ENCODE peak calls at places on chromosomes 2 and 18, in five cellular contexts. K is endodermal cell, Y is fibroblast of lung, D is left ventricle myocardium inferior, E is HepG2. C is an unnamed sample.

GRCh38 chr2:15651367-15651727 is 59.7 kb downstream of the DDX1 start:
- DNase-seq in K (no peak), Y (no peak), E (no peak), D (no peak), C (no peak)

GRCh38 chr2:26880161-26880560 is 32.2 kb downstream of the DPYSL5 start:
- DNase-seq in K (no peak), D (no peak), E (no peak), Y (no peak), C (no peak)

GRCh38 chr2:240803191-240803590 is 16.8 kb downstream of the KIF1A start:
- DNase-seq in E (no peak), Y (no peak), D (peak), K (no peak), C (peak)

GRCh38 chr2:113173563-113174368 is at the start of gene PSD4:
- DNase-seq in D (peak), K (peak), E (no peak), Y (no peak), C (no peak)

GRCh38 chr2:161990036-161990435 is 84.0 kb downstream of the DPP4 start:
- DNase-seq in D (no peak), E (no peak), K (no peak), Y (no peak), C (no peak)

GRCh38 chr18:34048423-34048822 is 176.3 kb downstream of the NOL4 start:
- DNase-seq in K (no peak), Y (peak), D (no peak), E (no peak), C (no peak)

GRCh38 chr2:102672124-102672786 is 52.9 kb downstream of the SLC9A2 start:
- DNase-seq in K (no peak), E (no peak), D (no peak), Y (no peak), C (no peak)

GRCh38 chr2:206423147-206423546 is 20.2 kb upstream of the ADAM23 start:
- DNase-seq in D (no peak), E (no peak), Y (peak), K (peak), C (no peak)

GRCh38 chr2:79200762-79201161 is 41.2 kb upstream of the REG3A start:
- DNase-seq in Y (no peak), K (no peak), E (no peak), D (no peak), C (no peak)

GRCh38 chr2:9212661-9213411 is 6.2 kb downstream of the ASAP2 start:
- DNase-seq in E (no peak), D (no peak), K (no peak), Y (no peak), C (no peak)

GRCh38 chr2:190628651-190629378 is 20.1 kb upstream of the NAB1 start:
- DNase-seq in E (no peak), D (no peak), K (no peak), Y (no peak), C (no peak)

GRCh38 chr18:4125246-4125938 is 329.7 kb downstream of the DLGAP1 start:
- DNase-seq in K (peak), E (no peak), D (peak), Y (peak), C (no peak)

GRCh38 chr2:185279999-185280398 is 458.6 kb upstream of the FSIP2 start:
- DNase-seq in D (no peak), K (no peak), E (peak), Y (peak), C (no peak)

GRCh38 chr2:235669269-235669831 is 175.5 kb downstream of the AGAP1 start:
- DNase-seq in Y (peak), E (peak), D (peak), K (peak), C (peak)

GRCh38 chr2:226066391-226066790 is 666.9 kb downstream of the NYAP2 start:
- DNase-seq in K (no peak), D (no peak), Y (no peak), E (no peak), C (no peak)

GRCh38 chr2:237092920-237093781 is 7.5 kb downstream of the COPS8 start:
- DNase-seq in K (no peak), D (no peak), Y (peak), E (no peak), C (no peak)

GRCh38 chr18:48817021-48817461 is 133.7 kb downstream of the SMAD7 start:
- DNase-seq in K (peak), Y (no peak), D (no peak), E (no peak), C (peak)

GRCh38 chr18:14969507-14969906 is 221.5 kb downstream of the ANKRD30B start:
- DNase-seq in K (no peak), E (no peak), Y (no peak), D (no peak), C (no peak)

GRCh38 chr2:11073791-11074190 is 81.5 kb upstream of the SLC66A3 start:
- DNase-seq in K (no peak), E (no peak), Y (peak), D (no peak), C (no peak)

GRCh38 chr2:51158236-51158635 is 126.3 kb upstream of the NRXN1 start:
- DNase-seq in K (no peak), Y (no peak), D (no peak), E (no peak), C (no peak)

GRCh38 chr2:222707689-222708273 is 36.3 kb downstream of the MOGAT1 start:
- DNase-seq in E (peak), D (no peak), K (no peak), Y (peak), C (no peak)

GRCh38 chr2:221943078-221943810 is 355.6 kb downstream of the PAX3 start:
- DNase-seq in D (no peak), Y (peak), E (no peak), K (no peak), C (no peak)

GRCh38 chr2:75619992-75620740 is 26.4 kb upstream of the MRPL19 start:
- DNase-seq in D (no peak), K (no peak), Y (peak), E (no peak), C (no peak)

GRCh38 chr2:144078091-144078490 is 441.8 kb downstream of the ZEB2 start:
- DNase-seq in K (no peak), E (no peak), D (no peak), Y (peak), C (no peak)

GRCh38 chr2:21111012-21111411 is 12.8 kb upstream of the TDRD15 start:
- DNase-seq in Y (no peak), E (no peak), D (no peak), K (no peak), C (no peak)

GRCh38 chr2:127154985-127155650 is 48.2 kb upstream of the BIN1 start:
- DNase-seq in E (no peak), Y (peak), K (no peak), D (no peak), C (no peak)

GRCh38 chr18:61322265-61322873 is 10.9 kb upstream of the CDH20 start:
- DNase-seq in D (peak), Y (peak), K (peak), E (peak), C (peak)

GRCh38 chr2:152718909-152719645 is 657 bp downstream of the ARL6IP6 start:
- DNase-seq in K (peak), Y (peak), E (peak), D (no peak), C (no peak)

GRCh38 chr2:205670292-205670691 is 12.0 kb upstream of the NRP2 start:
- DNase-seq in K (no peak), D (no peak), E (no peak), Y (no peak), C (no peak)

GRCh38 chr2:222319576-222320440 is 21.0 kb upstream of the PAX3 start:
- DNase-seq in K (peak), E (no peak), D (no peak), Y (peak), C (no peak)

GRCh38 chr2:18440141-18440605 is 120.3 kb downstream of the RDH14 start:
- DNase-seq in Y (peak), E (no peak), D (no peak), K (no peak), C (no peak)

GRCh38 chr2:80517301-80517700 is 212.7 kb upstream of the LRRTM1 start:
- DNase-seq in Y (no peak), K (no peak), D (no peak), E (no peak), C (no peak)

GRCh38 chr2:77631007-77631406 is 108.8 kb upstream of the LRRTM4 start:
- DNase-seq in E (no peak), K (no peak), Y (no peak), D (no peak), C (no peak)

GRCh38 chr18:12409466-12409865 is 1.7 kb downstream of the PRELID3A start:
- DNase-seq in D (no peak), K (no peak), Y (peak), E (no peak), C (no peak)
- H3K4me3 ChIP-seq in D (no peak), K (no peak), Y (no peak), E (no peak), C (no peak)

GRCh38 chr2:238122287-238123217 is 15.9 kb upstream of the KLHL30 start:
- DNase-seq in E (no peak), D (no peak), Y (no peak), K (peak), C (no peak)

GRCh38 chr2:238121511-238122286 is 16.8 kb upstream of the KLHL30 start:
- DNase-seq in D (no peak), E (no peak), Y (no peak), K (peak), C (no peak)

GRCh38 chr2:238123218-238123971 is 15.1 kb upstream of the KLHL30 start:
- DNase-seq in Y (no peak), K (peak), D (no peak), E (no peak), C (no peak)

GRCh38 chr2:238119756-238120462 is 18.6 kb upstream of the KLHL30 start:
- DNase-seq in Y (no peak), K (no peak), E (no peak), D (peak), C (no peak)

GRCh38 chr2:238120463-238121298 is 17.8 kb upstream of the KLHL30 start:
- DNase-seq in D (no peak), Y (peak), K (peak), E (no peak), C (no peak)
- TF ChIP-seq CTCF in D (peak), Y (no peak), K (peak), E (peak), C (no peak)

GRCh38 chr2:164182116-164182637 is 439.1 kb downstream of the GRB14 start:
- DNase-seq in Y (no peak), D (no peak), K (peak), E (no peak), C (no peak)
- H3K27ac ChIP-seq in Y (no peak), D (no peak), K (no peak), E (no peak), C (no peak)

GRCh38 chr18:25097119-25098114 is 254.5 kb downstream of the ZNF521 start:
- DNase-seq in K (no peak), D (no peak), E (no peak), Y (peak), C (no peak)
- H3K4me3 ChIP-seq in K (no peak), D (no peak), E (no peak), Y (no peak), C (no peak)

GRCh38 chr18:9191658-9192256 is 55.2 kb downstream of the ANKRD12 start:
- DNase-seq in E (no peak), D (no peak), K (no peak), Y (no peak), C (no peak)

GRCh38 chr18:9184998-9185613 is 48.5 kb downstream of the ANKRD12 start:
- DNase-seq in D (no peak), Y (no peak), E (no peak), K (no peak), C (no peak)

GRCh38 chr18:9182852-9183399 is 46.3 kb downstream of the ANKRD12 start:
- DNase-seq in D (no peak), E (no peak), K (no peak), Y (no peak), C (no peak)

GRCh38 chr18:9193031-9193430 is 56.5 kb downstream of the ANKRD12 start:
- DNase-seq in Y (no peak), D (no peak), E (no peak), K (no peak), C (no peak)

DNA sequence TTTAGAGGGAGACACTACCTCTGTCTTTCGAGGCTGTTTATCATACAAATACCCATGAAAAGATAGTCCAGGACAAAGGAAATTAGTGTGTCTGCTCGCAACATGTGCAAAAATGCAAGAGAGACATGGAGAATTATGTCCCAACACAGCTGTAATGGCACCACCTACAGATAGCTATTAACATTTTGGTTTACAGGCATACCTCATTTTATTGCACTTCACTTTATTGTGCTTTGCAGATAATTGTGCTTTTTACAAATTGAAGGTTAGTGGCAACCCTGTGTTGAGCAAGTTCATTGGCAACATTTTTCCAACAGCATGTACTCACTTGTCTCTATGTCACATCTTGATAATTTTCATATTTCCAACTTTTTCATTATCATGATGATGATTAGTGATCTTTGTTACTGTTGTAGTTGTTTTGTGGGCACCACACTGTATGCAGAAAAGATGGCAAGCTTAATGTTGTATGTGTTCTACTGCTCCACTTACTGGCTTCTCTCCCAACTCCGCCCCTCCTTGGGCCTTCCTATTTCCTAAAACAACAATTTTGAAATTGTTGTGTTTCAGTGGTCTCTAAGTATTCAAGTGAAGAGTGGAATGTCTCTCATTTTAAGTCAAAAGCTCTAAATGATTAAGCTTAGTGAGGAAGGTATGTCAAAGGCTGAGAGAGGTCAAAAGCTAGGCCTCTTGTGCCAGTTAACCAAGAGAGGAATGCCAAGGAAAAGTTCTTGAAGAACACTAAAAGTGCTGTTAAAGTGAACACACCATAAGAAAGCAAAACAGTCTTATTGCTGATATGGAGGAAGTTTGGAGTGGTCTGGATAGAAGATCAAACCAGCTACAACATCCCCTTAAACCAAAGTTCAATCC is 52.0 kb downstream of the ANKRD12 start:
- DNase-seq in Y (no peak), E (no peak), K (no peak), D (no peak), C (no peak)
- TF ChIP-seq CTCF in Y (no peak), E (no peak), K (no peak), D (no peak), C (no peak)

C was measured in dorsolateral prefrontal cortex.